ENCODE peak calls at places on chromosomes 13 and 19, in six cellular contexts. One of them, this sample, is unnamed.

GRCh38 chr13:75537401-75538365 is at the start of gene COMMD6:
- DNase-seq in naive thymus-derived CD4-positive, alpha-beta T cell: peak
- DNase-seq in aorta: peak
- DNase-seq in fibroblast of mammary gland: peak
- DNase-seq in breast epithelium: peak
- DNase-seq in mammary epithelial cell: peak
- DNase-seq in this sample: peak

GRCh38 chr19:5968431-5969373 is 9.2 kb downstream of the RANBP3 start:
- DNase-seq in fibroblast of mammary gland: no peak
- DNase-seq in aorta: no peak
- DNase-seq in breast epithelium: no peak
- DNase-seq in naive thymus-derived CD4-positive, alpha-beta T cell: no peak
- DNase-seq in mammary epithelial cell: peak
- DNase-seq in this sample: no peak

GRCh38 chr13:64910061-64910460 is 2320.1 kb downstream of the PCDH9 start:
- DNase-seq in breast epithelium: no peak
- DNase-seq in fibroblast of mammary gland: no peak
- DNase-seq in aorta: no peak
- DNase-seq in mammary epithelial cell: peak
- DNase-seq in naive thymus-derived CD4-positive, alpha-beta T cell: no peak
- DNase-seq in this sample: no peak

GRCh38 chr19:40571005-40571318 is 5.7 kb upstream of the SHKBP1 start:
- DNase-seq in mammary epithelial cell: no peak
- DNase-seq in breast epithelium: no peak
- DNase-seq in fibroblast of mammary gland: no peak
- DNase-seq in naive thymus-derived CD4-positive, alpha-beta T cell: no peak
- DNase-seq in aorta: no peak
- DNase-seq in this sample: no peak

GRCh38 chr13:27969866-27970229 is 733 bp upstream of the CDX2 start:
- DNase-seq in naive thymus-derived CD4-positive, alpha-beta T cell: no peak
- DNase-seq in breast epithelium: no peak
- DNase-seq in fibroblast of mammary gland: no peak
- DNase-seq in mammary epithelial cell: no peak
- DNase-seq in aorta: no peak
- DNase-seq in this sample: no peak

GRCh38 chr19:37988758-37989635 is 82.0 kb downstream of the SIPA1L3 start:
- DNase-seq in mammary epithelial cell: no peak
- DNase-seq in fibroblast of mammary gland: no peak
- DNase-seq in breast epithelium: no peak
- DNase-seq in aorta: no peak
- DNase-seq in naive thymus-derived CD4-positive, alpha-beta T cell: no peak
- DNase-seq in this sample: no peak

GRCh38 chr13:102657630-102658029 is 37.2 kb downstream of the METTL21C start:
- DNase-seq in aorta: no peak
- DNase-seq in breast epithelium: no peak
- DNase-seq in mammary epithelial cell: no peak
- DNase-seq in fibroblast of mammary gland: peak
- DNase-seq in naive thymus-derived CD4-positive, alpha-beta T cell: no peak
- DNase-seq in this sample: no peak

GRCh38 chr13:23578411-23579071 is 8.3 kb downstream of the TNFRSF19 start:
- DNase-seq in breast epithelium: peak
- DNase-seq in mammary epithelial cell: peak
- DNase-seq in fibroblast of mammary gland: peak
- DNase-seq in aorta: peak
- DNase-seq in naive thymus-derived CD4-positive, alpha-beta T cell: peak
- DNase-seq in this sample: no peak

GRCh38 chr13:19695829-19696228 is 62.4 kb downstream of the MPHOSPH8 start:
- DNase-seq in mammary epithelial cell: no peak
- DNase-seq in fibroblast of mammary gland: no peak
- DNase-seq in aorta: no peak
- DNase-seq in breast epithelium: no peak
- DNase-seq in naive thymus-derived CD4-positive, alpha-beta T cell: no peak
- DNase-seq in this sample: no peak

GRCh38 chr19:48206402-48207093 is 36.1 kb downstream of the ZSWIM9 start:
- DNase-seq in naive thymus-derived CD4-positive, alpha-beta T cell: no peak
- DNase-seq in breast epithelium: no peak
- DNase-seq in fibroblast of mammary gland: no peak
- DNase-seq in mammary epithelial cell: no peak
- DNase-seq in aorta: no peak
- DNase-seq in this sample: no peak

GRCh38 chr19:37074111-37074510 is 4.1 kb upstream of the ZNF420 start:
- DNase-seq in mammary epithelial cell: no peak
- DNase-seq in breast epithelium: no peak
- DNase-seq in aorta: no peak
- DNase-seq in naive thymus-derived CD4-positive, alpha-beta T cell: no peak
- DNase-seq in fibroblast of mammary gland: no peak
- DNase-seq in this sample: no peak

GRCh38 chr13:111204438-111205177 is 89.5 kb downstream of the ARHGEF7 start:
- DNase-seq in mammary epithelial cell: peak
- DNase-seq in breast epithelium: no peak
- DNase-seq in fibroblast of mammary gland: peak
- DNase-seq in aorta: peak
- DNase-seq in naive thymus-derived CD4-positive, alpha-beta T cell: no peak
- DNase-seq in this sample: no peak

GRCh38 chr13:27334774-27335490 is 64.3 kb downstream of the RASL11A start:
- DNase-seq in naive thymus-derived CD4-positive, alpha-beta T cell: no peak
- DNase-seq in mammary epithelial cell: no peak
- DNase-seq in fibroblast of mammary gland: peak
- DNase-seq in breast epithelium: no peak
- DNase-seq in aorta: no peak
- DNase-seq in this sample: no peak

GRCh38 chr13:110509971-110510786 is 51.3 kb downstream of the RAB20 start:
- DNase-seq in breast epithelium: no peak
- DNase-seq in aorta: no peak
- DNase-seq in naive thymus-derived CD4-positive, alpha-beta T cell: no peak
- DNase-seq in fibroblast of mammary gland: no peak
- DNase-seq in mammary epithelial cell: no peak
- DNase-seq in this sample: no peak

GRCh38 chr19:49918089-49918488 is 10.9 kb upstream of the ATF5 start:
- DNase-seq in fibroblast of mammary gland: no peak
- DNase-seq in aorta: no peak
- DNase-seq in breast epithelium: no peak
- DNase-seq in naive thymus-derived CD4-positive, alpha-beta T cell: no peak
- DNase-seq in mammary epithelial cell: no peak
- DNase-seq in this sample: no peak

GRCh38 chr19:1526979-1527649 is 3.2 kb downstream of the PLK5 start:
- DNase-seq in naive thymus-derived CD4-positive, alpha-beta T cell: no peak
- DNase-seq in aorta: no peak
- DNase-seq in fibroblast of mammary gland: no peak
- DNase-seq in breast epithelium: no peak
- DNase-seq in mammary epithelial cell: peak
- DNase-seq in this sample: no peak

GRCh38 chr19:15264061-15264932 is 32.0 kb upstream of the EPHX3 start:
- DNase-seq in naive thymus-derived CD4-positive, alpha-beta T cell: peak
- DNase-seq in aorta: peak
- DNase-seq in fibroblast of mammary gland: peak
- DNase-seq in mammary epithelial cell: peak
- DNase-seq in breast epithelium: peak
- DNase-seq in this sample: no peak

GRCh38 chr13:32125746-32126145 is 94.2 kb downstream of the FRY start:
- DNase-seq in naive thymus-derived CD4-positive, alpha-beta T cell: no peak
- DNase-seq in aorta: no peak
- DNase-seq in breast epithelium: no peak
- DNase-seq in mammary epithelial cell: peak
- DNase-seq in fibroblast of mammary gland: no peak
- DNase-seq in this sample: no peak

GRCh38 chr13:94886191-94886590 is 173.8 kb upstream of the SOX21 start:
- DNase-seq in naive thymus-derived CD4-positive, alpha-beta T cell: no peak
- DNase-seq in aorta: no peak
- DNase-seq in fibroblast of mammary gland: peak
- DNase-seq in breast epithelium: no peak
- DNase-seq in mammary epithelial cell: no peak
- DNase-seq in this sample: no peak

GRCh38 chr19:32749361-32749760 is 29.8 kb downstream of the TDRD12 start:
- DNase-seq in naive thymus-derived CD4-positive, alpha-beta T cell: no peak
- DNase-seq in aorta: no peak
- DNase-seq in breast epithelium: no peak
- DNase-seq in mammary epithelial cell: no peak
- DNase-seq in fibroblast of mammary gland: no peak
- DNase-seq in this sample: no peak

GRCh38 chr13:49792550-49793324 is at the start of gene KPNA3:
- DNase-seq in naive thymus-derived CD4-positive, alpha-beta T cell: peak
- DNase-seq in aorta: peak
- DNase-seq in mammary epithelial cell: peak
- DNase-seq in breast epithelium: peak
- DNase-seq in fibroblast of mammary gland: peak
- DNase-seq in this sample: peak

GRCh38 chr13:49791214-49791752 is 1.2 kb downstream of the KPNA3 start:
- DNase-seq in breast epithelium: no peak
- DNase-seq in naive thymus-derived CD4-positive, alpha-beta T cell: no peak
- DNase-seq in mammary epithelial cell: peak
- DNase-seq in aorta: no peak
- DNase-seq in fibroblast of mammary gland: peak
- DNase-seq in this sample: no peak

GRCh38 chr13:49789961-49790360 is 2.5 kb downstream of the KPNA3 start:
- DNase-seq in mammary epithelial cell: no peak
- DNase-seq in fibroblast of mammary gland: no peak
- DNase-seq in aorta: no peak
- DNase-seq in breast epithelium: no peak
- DNase-seq in naive thymus-derived CD4-positive, alpha-beta T cell: no peak
- DNase-seq in this sample: no peak

GRCh38 chr13:49786609-49787008 is 5.9 kb downstream of the KPNA3 start:
- DNase-seq in aorta: no peak
- DNase-seq in naive thymus-derived CD4-positive, alpha-beta T cell: no peak
- DNase-seq in fibroblast of mammary gland: no peak
- DNase-seq in breast epithelium: no peak
- DNase-seq in mammary epithelial cell: no peak
- DNase-seq in this sample: no peak

GRCh38 chr13:49791753-49792549 is 531 bp downstream of the KPNA3 start:
- DNase-seq in breast epithelium: peak
- DNase-seq in aorta: peak
- DNase-seq in mammary epithelial cell: peak
- DNase-seq in naive thymus-derived CD4-positive, alpha-beta T cell: peak
- DNase-seq in fibroblast of mammary gland: peak
- DNase-seq in this sample: no peak
- H3K4me3 ChIP-seq in breast epithelium: peak
- H3K4me3 ChIP-seq in aorta: peak
- H3K4me3 ChIP-seq in mammary epithelial cell: peak
- H3K4me3 ChIP-seq in naive thymus-derived CD4-positive, alpha-beta T cell: peak
- H3K4me3 ChIP-seq in fibroblast of mammary gland: peak
- H3K4me3 ChIP-seq in this sample: peak

GRCh38 chr19:2977001-2977685 is at the start of gene TLE6:
- DNase-seq in naive thymus-derived CD4-positive, alpha-beta T cell: peak
- DNase-seq in aorta: peak
- DNase-seq in mammary epithelial cell: peak
- DNase-seq in breast epithelium: peak
- DNase-seq in fibroblast of mammary gland: peak
- DNase-seq in this sample: peak
- H3K4me3 ChIP-seq in naive thymus-derived CD4-positive, alpha-beta T cell: peak
- H3K4me3 ChIP-seq in aorta: peak
- H3K4me3 ChIP-seq in mammary epithelial cell: peak
- H3K4me3 ChIP-seq in breast epithelium: peak
- H3K4me3 ChIP-seq in fibroblast of mammary gland: peak
- H3K4me3 ChIP-seq in this sample: peak

DNA sequence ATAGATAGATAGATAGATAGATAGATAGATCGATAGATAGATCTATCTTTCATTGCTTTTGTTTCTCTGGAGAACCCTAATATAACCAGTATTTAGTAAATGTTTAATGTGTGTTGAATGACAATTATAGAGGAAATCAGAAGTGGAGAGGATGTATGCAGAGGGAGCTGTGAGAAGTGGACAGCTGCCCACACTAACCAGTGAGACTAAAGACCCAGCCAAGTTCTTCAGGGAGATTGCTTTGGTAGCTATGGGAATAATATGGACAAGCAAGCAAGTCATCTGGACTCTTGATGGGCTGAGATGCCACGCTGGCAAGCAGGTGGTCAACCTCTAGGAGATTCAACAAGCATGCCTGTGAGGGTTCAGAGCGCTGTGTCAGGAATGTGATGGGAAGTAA is 14.9 kb upstream of the INTS6 start:
- DNase-seq in aorta: no peak
- DNase-seq in breast epithelium: no peak
- DNase-seq in fibroblast of mammary gland: no peak
- DNase-seq in naive thymus-derived CD4-positive, alpha-beta T cell: no peak
- DNase-seq in mammary epithelial cell: no peak
- DNase-seq in this sample: no peak
- H3K4me3 ChIP-seq in aorta: no peak
- H3K4me3 ChIP-seq in breast epithelium: no peak
- H3K4me3 ChIP-seq in fibroblast of mammary gland: no peak
- H3K4me3 ChIP-seq in naive thymus-derived CD4-positive, alpha-beta T cell: no peak
- H3K4me3 ChIP-seq in mammary epithelial cell: no peak
- H3K4me3 ChIP-seq in this sample: no peak

GRCh38 chr19:18848860-18849661 is 17.3 kb downstream of the UPF1 start:
- DNase-seq in fibroblast of mammary gland: peak
- DNase-seq in breast epithelium: peak
- DNase-seq in naive thymus-derived CD4-positive, alpha-beta T cell: no peak
- DNase-seq in mammary epithelial cell: peak
- DNase-seq in aorta: peak
- DNase-seq in this sample: peak

GRCh38 chr19:18846862-18847515 is 15.2 kb downstream of the UPF1 start:
- DNase-seq in aorta: peak
- DNase-seq in naive thymus-derived CD4-positive, alpha-beta T cell: peak
- DNase-seq in breast epithelium: peak
- DNase-seq in fibroblast of mammary gland: peak
- DNase-seq in mammary epithelial cell: peak
- DNase-seq in this sample: no peak

GRCh38 chr19:18845961-18846360 is 14.2 kb downstream of the UPF1 start:
- DNase-seq in fibroblast of mammary gland: no peak
- DNase-seq in mammary epithelial cell: no peak
- DNase-seq in breast epithelium: no peak
- DNase-seq in naive thymus-derived CD4-positive, alpha-beta T cell: no peak
- DNase-seq in aorta: no peak
- DNase-seq in this sample: no peak

GRCh38 chr19:18849838-18850400 is 18.2 kb downstream of the UPF1 start:
- DNase-seq in naive thymus-derived CD4-positive, alpha-beta T cell: no peak
- DNase-seq in aorta: peak
- DNase-seq in mammary epithelial cell: no peak
- DNase-seq in fibroblast of mammary gland: peak
- DNase-seq in breast epithelium: no peak
- DNase-seq in this sample: no peak

DNA sequence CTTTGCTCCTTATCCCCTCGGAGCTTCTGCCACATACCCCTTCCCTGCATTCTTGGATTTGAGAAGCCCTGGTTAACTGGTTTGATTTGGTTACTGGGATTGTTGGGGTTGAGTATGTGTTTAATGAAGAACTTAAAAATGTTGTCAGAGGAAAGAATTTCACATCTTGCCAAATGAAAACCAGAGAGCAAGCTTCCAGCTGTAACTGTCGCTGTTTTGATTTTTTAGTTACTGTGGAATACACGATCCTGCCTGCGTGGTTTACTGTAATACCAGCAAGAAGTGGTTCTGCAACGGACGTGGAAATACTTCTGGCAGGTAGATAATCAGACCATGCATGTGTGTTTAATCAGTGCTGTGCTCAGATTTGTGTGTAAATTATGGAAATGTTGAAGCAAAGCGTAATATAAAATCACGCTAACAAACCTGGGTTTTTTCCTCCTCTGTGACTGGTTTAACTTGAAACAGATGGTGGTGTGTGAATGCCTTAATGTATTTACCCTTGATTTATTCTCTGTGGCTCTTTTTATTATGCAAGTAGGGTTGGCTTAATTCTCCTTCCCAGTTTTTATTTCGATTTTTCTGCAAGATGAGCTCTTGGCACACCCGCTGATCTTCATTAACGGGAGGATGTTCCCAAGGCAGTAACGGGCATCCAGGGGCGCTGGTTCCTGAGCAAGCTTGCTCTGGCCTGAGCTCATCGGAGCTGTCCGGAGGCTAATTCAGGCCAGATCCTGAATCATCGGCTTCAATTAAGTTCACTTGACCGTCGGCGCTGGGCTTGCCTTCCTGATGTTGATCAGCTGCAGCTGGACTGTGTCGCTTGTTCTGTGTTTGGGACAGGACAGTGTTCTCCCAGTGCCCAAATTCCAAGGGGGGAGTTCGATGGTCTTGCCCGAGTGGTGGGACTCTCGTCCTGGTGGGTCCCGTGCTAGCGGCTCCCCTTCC is 16.0 kb downstream of the UPF1 start:
- DNase-seq in mammary epithelial cell: no peak
- DNase-seq in breast epithelium: no peak
- DNase-seq in fibroblast of mammary gland: peak
- DNase-seq in naive thymus-derived CD4-positive, alpha-beta T cell: no peak
- DNase-seq in aorta: peak
- DNase-seq in this sample: no peak
- H3K4me3 ChIP-seq in mammary epithelial cell: no peak
- H3K4me3 ChIP-seq in breast epithelium: no peak
- H3K4me3 ChIP-seq in fibroblast of mammary gland: no peak
- H3K4me3 ChIP-seq in naive thymus-derived CD4-positive, alpha-beta T cell: no peak
- H3K4me3 ChIP-seq in aorta: no peak
- H3K4me3 ChIP-seq in this sample: peak